ENCODE peak calls at places on chromosomes 7 and 10, in nine cellular contexts. N is naive thymus-derived CD8-positive, alpha-beta T cell; Q is lung; I is fibroblast of mammary gland; O is stomach; R is RKO; C is iris pigment epithelial cell; W is DMS53; P is left lobe of liver. D is an unnamed sample.
A peak's percentile ranks its signal among the peaks of the same experiment; 100 is the strongest.

GRCh38 chr10:17023386-17024298 is 106.0 kb downstream of the CUBN start:
- DNase-seq in N (peak; percentile 90), Q (peak; percentile 77), I (peak; percentile 100), O (peak; percentile 37), R (peak; percentile 100), C (peak; percentile 99), W (peak; percentile 61), P (no peak), D (peak; percentile 98)

GRCh38 chr10:1149793-1150637 is 93.8 kb downstream of the WDR37 start:
- DNase-seq in N (no peak), Q (no peak), I (no peak), O (peak; percentile 36), R (no peak), C (no peak), W (no peak), P (no peak), D (no peak)

GRCh38 chr10:9219860-9220259 is 1165.4 kb downstream of the GATA3 start:
- DNase-seq in N (no peak), Q (no peak), I (no peak), O (no peak), R (no peak), C (no peak), W (no peak), P (no peak), D (no peak)

GRCh38 chr7:128022631-128023532 is 8.4 kb downstream of the LRRC4 start:
- DNase-seq in N (no peak), Q (no peak), I (peak; percentile 78), O (no peak), R (no peak), C (peak; percentile 79), W (no peak), P (no peak), D (no peak)

GRCh38 chr10:93826355-93826754 is 67.4 kb upstream of the SLC35G1 start:
- DNase-seq in N (no peak), Q (no peak), I (peak; percentile 7), O (no peak), R (no peak), C (peak; percentile 17), W (no peak), P (no peak), D (no peak)

GRCh38 chr7:112199035-112199655 is 7.1 kb downstream of the DOCK4 start:
- DNase-seq in N (no peak), Q (no peak), I (peak; percentile 55), O (no peak), R (peak; percentile 83), C (peak; percentile 79), W (peak; percentile 45), P (no peak), D (no peak)

GRCh38 chr7:44287488-44288380 is 37.7 kb downstream of the CAMK2B start:
- DNase-seq in N (no peak), Q (no peak), I (no peak), O (peak; percentile 24), R (no peak), C (no peak), W (no peak), P (peak; percentile 11), D (no peak)

GRCh38 chr7:51927738-51928137 is 611.1 kb upstream of the COBL start:
- DNase-seq in N (no peak), Q (no peak), I (no peak), O (no peak), R (no peak), C (no peak), W (no peak), P (no peak), D (no peak)

GRCh38 chr10:60446070-60446833 is 56.6 kb upstream of the ANK3 start:
- DNase-seq in N (no peak), Q (no peak), I (no peak), O (no peak), R (no peak), C (peak; percentile 51), W (no peak), P (no peak), D (no peak)

GRCh38 chr10:5782174-5782573 is 31.1 kb downstream of the GDI2 start:
- DNase-seq in N (no peak), Q (no peak), I (no peak), O (no peak), R (no peak), C (no peak), W (peak; percentile 43), P (no peak), D (no peak)

GRCh38 chr10:30059209-30060107 is at the start of gene JCAD:
- DNase-seq in N (no peak), Q (peak; percentile 72), I (no peak), O (peak; percentile 83), R (no peak), C (peak; percentile 43), W (peak; percentile 77), P (peak; percentile 81), D (no peak)

GRCh38 chr10:43702936-43703281 is 54.2 kb upstream of the ZNF32 start:
- DNase-seq in N (no peak), Q (no peak), I (no peak), O (no peak), R (no peak), C (no peak), W (no peak), P (no peak), D (no peak)

GRCh38 chr10:24396396-24396795 is 187.5 kb downstream of the KIAA1217 start:
- DNase-seq in N (no peak), Q (no peak), I (no peak), O (no peak), R (no peak), C (no peak), W (peak; percentile 32), P (no peak), D (no peak)

GRCh38 chr10:94626476-94626875 is 57.1 kb upstream of the CYP2C18 start:
- DNase-seq in N (no peak), Q (no peak), I (no peak), O (no peak), R (no peak), C (no peak), W (no peak), P (no peak), D (no peak)

GRCh38 chr7:1059200-1060091 is 15.1 kb downstream of the GPR146 start:
- DNase-seq in N (no peak), Q (peak; percentile 68), I (peak; percentile 11), O (peak; percentile 74), R (no peak), C (peak; percentile 43), W (peak; percentile 29), P (no peak), D (no peak)